ENCODE peak calls at places on chromosomes 12 and 14, in four cellular contexts. A is hypothalamus, L is head of caudate nucleus, J is stomach. T is an unnamed sample.

GRCh38 chr12:122227341-122227740 is 1.5 kb upstream of the DIABLO start:
- DNase-seq in J (no peak), L (no peak), A (no peak), T (no peak)

GRCh38 chr12:128009108-128009507 is 257.9 kb upstream of the TMEM132C start:
- DNase-seq in A (no peak), J (no peak), L (no peak), T (no peak)

GRCh38 chr14:100645200-100645985 is 58.2 kb upstream of the BEGAIN start:
- DNase-seq in L (peak; percentile 69), A (peak; percentile 52), J (peak; percentile 93), T (peak; percentile 77)

GRCh38 chr12:570949-571794 is 92.1 kb downstream of the NINJ2 start:
- DNase-seq in A (no peak), L (peak; percentile 18), J (peak; percentile 83), T (no peak)

GRCh38 chr14:72609205-72609916 is 284.5 kb downstream of the DPF3 start:
- DNase-seq in J (no peak), L (no peak), A (no peak), T (no peak)

GRCh38 chr14:100534528-100535286 is 52.5 kb downstream of the BEGAIN start:
- DNase-seq in A (no peak), L (no peak), J (no peak), T (no peak)

GRCh38 chr14:104137297-104138097 is 890 bp upstream of the KIF26A start:
- DNase-seq in L (peak; percentile 66), J (peak; percentile 70), A (no peak), T (peak; percentile 45)

GRCh38 chr14:78405071-78405856 is 235.1 kb downstream of the NRXN3 start:
- DNase-seq in J (no peak), L (no peak), A (no peak), T (no peak)

GRCh38 chr12:96244826-96245225 is 50.7 kb downstream of the ELK3 start:
- DNase-seq in L (no peak), A (no peak), J (no peak), T (no peak)

GRCh38 chr12:124179936-124180605 is 114.8 kb upstream of the RFLNA start:
- DNase-seq in J (no peak), A (no peak), L (no peak), T (no peak)

GRCh38 chr12:66633676-66634075 is 45.2 kb downstream of the GRIP1 start:
- DNase-seq in A (no peak), L (no peak), J (no peak), T (no peak)

GRCh38 chr14:94161087-94161486 is 13.0 kb upstream of the PPP4R4 start:
- DNase-seq in J (no peak), L (no peak), A (no peak), T (no peak)

GRCh38 chr14:68621400-68622365 is 171.2 kb downstream of the ZFP36L1 start:
- DNase-seq in J (no peak), L (no peak), A (no peak), T (no peak)

GRCh38 chr12:131909596-131910219 is 15.3 kb downstream of the ULK1 start:
- DNase-seq in A (no peak), J (no peak), L (no peak), T (no peak)

GRCh38 chr12:1799068-1799881 is 21.1 kb upstream of the LRTM2 start:
- DNase-seq in A (no peak), J (no peak), L (no peak), T (no peak)

GRCh38 chr12:105725054-105725453 is 394.6 kb downstream of the C12orf75 start:
- DNase-seq in J (no peak), A (no peak), L (no peak), T (no peak)

GRCh38 chr12:11652351-11653040 is 3.0 kb downstream of the ETV6 start:
- DNase-seq in J (peak; percentile 42), A (no peak), L (no peak), T (no peak)

GRCh38 chr12:32471601-32472001 is 72.2 kb downstream of the FGD4 start:
- DNase-seq in L (no peak), A (no peak), J (no peak), T (no peak)

GRCh38 chr14:91418387-91419043 is 895 bp upstream of the CCDC88C start:
- DNase-seq in L (peak; percentile 68), J (peak; percentile 79), A (peak; percentile 16), T (peak; percentile 50)

GRCh38 chr12:46519407-46519806 is 146.8 kb upstream of the SLC38A2 start:
- DNase-seq in J (no peak), A (no peak), L (no peak), T (no peak)

GRCh38 chr12:80837342-80837978 is 100.3 kb downstream of the LIN7A start:
- DNase-seq in J (no peak), A (no peak), L (no peak), T (peak; percentile 63)

GRCh38 chr12:2739832-2740641 is 54.7 kb upstream of the FKBP4 start:
- DNase-seq in J (peak; percentile 35), L (no peak), A (no peak), T (peak; percentile 48)

GRCh38 chr14:65478596-65478995 is 66.1 kb downstream of the FUT8 start:
- DNase-seq in A (no peak), L (no peak), J (no peak), T (no peak)

GRCh38 chr14:95402612-95403011 is 82.9 kb upstream of the CLMN start:
- DNase-seq in J (no peak), A (no peak), L (no peak), T (no peak)

GRCh38 chr12:100248886-100249285 is 18.0 kb downstream of the DEPDC4 start:
- DNase-seq in A (no peak), J (no peak), L (no peak), T (no peak)

T was measured in cerebellum.